ENCODE peak calls at places on chromosomes 3 and 15, in four cellular contexts. W, L, S and Q are unnamed samples.
A peak's percentile ranks its signal among the peaks of the same experiment; 100 is the strongest.

GRCh38 chr3:185270262-185270955 is 16.6 kb upstream of the EHHADH start:
- DNase-seq in W (peak; percentile 40), L (no peak), S (no peak), Q (no peak)

GRCh38 chr15:43246261-43246764 is 20.4 kb downstream of the TGM5 start:
- DNase-seq in W (no peak), L (no peak), S (no peak), Q (no peak)

GRCh38 chr3:115401298-115401697 is 222.0 kb upstream of the GAP43 start:
- DNase-seq in W (peak; percentile 23), L (no peak), S (no peak), Q (no peak)

GRCh38 chr3:24680214-24680967 is 185.7 kb upstream of the THRB start:
- DNase-seq in W (peak; percentile 58), L (peak; percentile 78), S (peak; percentile 51), Q (peak; percentile 76)

GRCh38 chr3:177367783-177368182 is 170.5 kb upstream of the TBL1XR1 start:
- DNase-seq in W (no peak), L (no peak), S (no peak), Q (no peak)

GRCh38 chr3:139317660-139318430 is 26.0 kb upstream of the MRPS22 start:
- DNase-seq in W (no peak), L (no peak), S (no peak), Q (no peak)

GRCh38 chr3:150495563-150496168 is 50.6 kb downstream of the SERP1 start:
- DNase-seq in W (peak; percentile 48), L (no peak), S (peak; percentile 58), Q (no peak)

GRCh38 chr3:172194702-172195392 is 155.5 kb downstream of the FNDC3B start:
- DNase-seq in W (peak; percentile 66), L (no peak), S (no peak), Q (no peak)

GRCh38 chr15:65209701-65210643 is 1.3 kb downstream of the CILP start:
- DNase-seq in W (no peak), L (peak; percentile 69), S (no peak), Q (no peak)

GRCh38 chr3:38127611-38128302 is 9.2 kb downstream of the ACAA1 start:
- DNase-seq in W (no peak), L (peak; percentile 26), S (no peak), Q (peak; percentile 77)

GRCh38 chr15:55708720-55709119 is 34.2 kb downstream of the PRTG start:
- DNase-seq in W (no peak), L (no peak), S (no peak), Q (no peak)

GRCh38 chr15:95278532-95279265 is 1047.3 kb downstream of the MCTP2 start:
- DNase-seq in W (no peak), L (no peak), S (no peak), Q (no peak)

GRCh38 chr3:40753956-40754355 is 229.2 kb downstream of the ZNF621 start:
- DNase-seq in W (no peak), L (no peak), S (no peak), Q (no peak)

GRCh38 chr15:46309914-46310313 is 675.1 kb downstream of the SQOR start:
- DNase-seq in W (no peak), L (no peak), S (no peak), Q (no peak)

GRCh38 chr15:63601727-63602185 is 4.6 kb downstream of the FBXL22 start:
- DNase-seq in W (no peak), L (no peak), S (no peak), Q (no peak)

GRCh38 chr3:135310317-135310716 is 515.3 kb downstream of the EPHB1 start:
- DNase-seq in W (no peak), L (no peak), S (no peak), Q (no peak)

GRCh38 chr15:34753236-34753894 is 1.4 kb downstream of the GJD2 start:
- DNase-seq in W (peak; percentile 37), L (no peak), S (no peak), Q (no peak)

GRCh38 chr3:130465486-130465885 is 51.5 kb upstream of the COL6A6 start:
- DNase-seq in W (no peak), L (no peak), S (no peak), Q (no peak)

GRCh38 chr3:158974905-158975304 is 173.1 kb downstream of the MFSD1 start:
- DNase-seq in W (no peak), L (no peak), S (no peak), Q (no peak)

GRCh38 chr3:151445283-151446001 is 15.4 kb downstream of the IGSF10 start:
- DNase-seq in W (no peak), L (no peak), S (no peak), Q (no peak)

DNA sequence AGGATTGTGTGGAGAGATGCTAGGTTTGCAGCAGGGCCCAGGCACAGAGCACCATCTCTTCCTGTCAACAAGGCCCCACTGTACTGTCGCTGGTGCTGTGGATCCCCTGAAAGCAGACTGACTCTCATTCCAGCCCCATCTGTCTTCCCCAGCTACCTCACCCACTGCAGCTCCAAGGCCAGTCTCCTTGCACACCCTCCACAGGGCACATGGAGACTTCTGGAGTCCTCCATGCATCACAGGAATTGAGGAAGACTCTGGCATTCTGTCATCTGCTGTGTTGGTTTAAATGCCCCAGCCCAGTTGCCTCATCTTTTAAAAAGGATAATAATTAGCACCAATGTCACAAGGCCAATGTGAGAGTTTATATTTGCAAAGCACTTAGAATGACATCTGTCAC is 301.2 kb downstream of the RPLP1 start:
- DNase-seq in W (no peak), L (no peak), S (no peak), Q (no peak)
- H3K4me3 ChIP-seq in W (no peak overlapping the region), L (no peak overlapping the region), S (no peak overlapping the region), Q (no peak overlapping the region)

GRCh38 chr15:47711654-47712053 is 5.7 kb upstream of the SEMA6D start:
- DNase-seq in W (no peak), L (no peak), S (peak; percentile 23), Q (no peak)
- TF ChIP-seq CTCF in W (no peak), L (no peak), S (peak; percentile 81), Q (peak; percentile 55)

GRCh38 chr15:66411190-66411589 is 24.5 kb downstream of the MAP2K1 start:
- DNase-seq in W (no peak), L (no peak), S (peak; percentile 40), Q (no peak)
- H3K4me1 ChIP-seq in W (no peaks in the 10 kb centered on the region), L (peaks cover 23% of the 10 kb centered on the region), S (peaks cover 30% of the 10 kb centered on the region), Q (peaks cover 22% of the 10 kb centered on the region)

DNA sequence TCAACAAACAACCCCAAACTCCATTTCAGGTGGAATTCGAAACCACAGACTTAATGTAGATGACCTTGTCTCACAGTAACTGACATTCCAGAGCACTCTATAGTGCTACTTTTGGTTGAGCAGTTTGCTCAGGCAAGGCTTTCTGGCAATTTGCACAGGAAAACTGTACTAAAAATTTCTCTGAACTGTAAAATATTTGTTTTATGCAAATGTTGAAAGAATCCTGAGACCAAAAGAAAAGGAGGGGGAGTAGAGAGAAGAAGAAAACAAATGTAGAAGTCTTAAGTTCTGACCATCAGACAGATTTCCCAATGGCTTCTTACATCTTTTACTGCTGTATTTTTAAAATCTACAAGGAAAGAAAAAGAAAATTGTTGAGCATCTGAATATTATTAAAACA is 53.5 kb downstream of the DTWD1 start:
- DNase-seq in W (no peak), L (no peak), S (no peak), Q (no peak)
- H3K4me3 ChIP-seq in W (no peak overlapping the region), L (no peak overlapping the region), S (no peak overlapping the region), Q (no peak overlapping the region)

GRCh38 chr15:59567369-59567768 is 44.2 kb upstream of the GCNT3 start:
- DNase-seq in W (peak; percentile 72), L (no peak), S (no peak), Q (no peak)

GRCh38 chr15:59565299-59565698 is 46.3 kb upstream of the GCNT3 start:
- DNase-seq in W (no peak), L (no peak), S (no peak), Q (no peak)

GRCh38 chr15:59561547-59561946 is 50.0 kb upstream of the GCNT3 start:
- DNase-seq in W (no peak), L (no peak), S (no peak), Q (no peak)

DNA sequence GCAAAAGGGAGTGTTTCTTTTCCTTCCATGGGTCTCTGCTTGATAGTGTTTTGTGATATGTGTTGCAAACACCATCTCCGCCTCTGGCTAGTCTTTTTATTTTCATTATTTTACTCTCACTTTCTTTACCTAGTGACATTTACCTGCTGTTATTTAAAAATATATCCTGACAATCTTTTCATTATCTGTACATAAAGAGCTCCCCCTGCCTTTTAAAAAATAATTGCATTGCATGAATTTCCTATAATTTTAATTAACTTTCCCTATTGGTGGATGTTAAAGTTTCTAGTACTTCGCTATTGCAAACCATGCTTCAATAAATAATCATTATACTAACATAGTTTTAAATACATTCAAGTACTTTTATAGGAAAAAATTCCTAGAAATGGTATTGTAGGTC is 48.8 kb upstream of the GCNT3 start:
- DNase-seq in W (no peak), L (no peak), S (no peak), Q (no peak)
- TF ChIP-seq CTCF in W (peak; percentile 32), L (no peak), S (peak; percentile 73), Q (no peak)